ENCODE peak calls at places on chromosomes 5 and 9, in eight cellular contexts. L is left lung, I is cardiac muscle cell, K is adrenal gland, G is A549, Y is PC-3, D is heart left ventricle, B is suprapubic skin. C is an unnamed sample. For H3K4me1 and H3K9me3, the result is how much of the 10 kb centered on the place peaks cover.

GRCh38 chr9:114166103-114166470 is 10.8 kb downstream of the COL27A1 start:
- DNase-seq in I (no peak), Y (no peak), G (no peak), K (no peak), L (no peak), B (no peak), D (no peak), C (no peak)

GRCh38 chr5:111135406-111135805 is 43.3 kb downstream of the WDR36 start:
- DNase-seq in B (no peak), Y (no peak), K (no peak), L (no peak), D (no peak), I (no peak), G (no peak), C (no peak)

GRCh38 chr5:8958602-8959001 is 587.3 kb downstream of the SEMA5A start:
- DNase-seq in I (no peak), K (no peak), D (no peak), Y (no peak), L (no peak), B (no peak), G (no peak), C (no peak)

GRCh38 chr9:93954436-93955355 is at the start of gene BARX1:
- DNase-seq in D (no peak), B (no peak), G (no peak), Y (no peak), L (no peak), K (no peak), I (no peak), C (no peak)

GRCh38 chr5:98933446-98934072 is 4.8 kb upstream of the CHD1 start:
- DNase-seq in L (no peak), B (no peak), D (no peak), Y (no peak), G (no peak), I (no peak), K (no peak), C (no peak)

GRCh38 chr5:63923914-63924313 is 38.3 kb downstream of the HTR1A start:
- DNase-seq in Y (peak), D (no peak), I (no peak), L (no peak), K (no peak), G (peak), B (no peak), C (no peak)

GRCh38 chr9:97367729-97368128 is 44.2 kb upstream of the TDRD7 start:
- DNase-seq in D (no peak), Y (no peak), G (no peak), I (no peak), K (no peak), L (no peak), B (no peak), C (no peak)

GRCh38 chr9:75788006-75788634 is 102.4 kb upstream of the PCSK5 start:
- DNase-seq in I (no peak), G (no peak), D (peak), L (no peak), Y (no peak), B (no peak), K (peak), C (no peak)

GRCh38 chr5:11227064-11227463 is 466.0 kb upstream of the DAP start:
- DNase-seq in L (no peak), G (no peak), B (no peak), I (no peak), Y (no peak), D (no peak), K (no peak), C (no peak)

GRCh38 chr5:112691341-112691685 is 46.4 kb upstream of the APC start:
- DNase-seq in G (no peak), K (no peak), L (no peak), I (no peak), B (no peak), Y (no peak), D (no peak), C (no peak)

GRCh38 chr9:38423939-38424843 is at the start of gene IGFBPL1:
- DNase-seq in G (peak), D (no peak), L (no peak), Y (no peak), K (no peak), B (peak), I (peak), C (no peak)

GRCh38 chr5:139687656-139688055 is 39.5 kb downstream of the CXXC5 start:
- DNase-seq in K (peak), D (peak), L (no peak), G (no peak), Y (no peak), I (no peak), B (no peak), C (no peak)

GRCh38 chr5:67748165-67748690 is 467.3 kb upstream of the PIK3R1 start:
- DNase-seq in Y (no peak), B (no peak), I (no peak), K (no peak), G (no peak), L (no peak), D (no peak), C (no peak)

GRCh38 chr5:100464418-100464817 is 70.8 kb upstream of the FAM174A start:
- DNase-seq in Y (peak), B (no peak), K (no peak), I (no peak), L (no peak), D (no peak), G (peak), C (no peak)

GRCh38 chr5:133340002-133340755 is 272.2 kb downstream of the FSTL4 start:
- DNase-seq in L (no peak), D (no peak), Y (peak), I (no peak), G (no peak), B (no peak), K (no peak), C (peak)

GRCh38 chr9:28260331-28260730 is 687.0 kb upstream of the C9orf72 start:
- DNase-seq in G (no peak), K (no peak), L (no peak), Y (peak), I (no peak), D (no peak), B (no peak), C (no peak)

GRCh38 chr5:101390317-101390908 is 487.3 kb upstream of the ST8SIA4 start:
- DNase-seq in Y (peak), L (no peak), B (no peak), K (no peak), I (peak), D (no peak), G (peak), C (no peak)

GRCh38 chr5:40834849-40835787 is at the start of gene RPL37:
- DNase-seq in B (peak), G (peak), D (peak), L (peak), Y (peak), I (peak), K (peak), C (peak)
- H3K4me1 ChIP-seq in B (under half), G (under half), D (under half), L (under half), Y (under half), I (under half), K (under half), C (under half)

GRCh38 chr5:131281133-131281867 is 17.4 kb downstream of the CDC42SE2 start:
- DNase-seq in B (no peak), G (no peak), I (no peak), Y (peak), D (no peak), L (no peak), K (no peak), C (no peak)

GRCh38 chr5:131277415-131277814 is 13.6 kb downstream of the CDC42SE2 start:
- DNase-seq in G (no peak), D (no peak), B (no peak), L (no peak), I (no peak), Y (no peak), K (no peak), C (no peak)

GRCh38 chr5:131277875-131278795 is 14.3 kb downstream of the CDC42SE2 start:
- DNase-seq in I (no peak), Y (no peak), L (no peak), B (no peak), G (no peak), D (no peak), K (no peak), C (no peak)

GRCh38 chr5:131280417-131280816 is 16.6 kb downstream of the CDC42SE2 start:
- DNase-seq in L (no peak), B (no peak), Y (no peak), G (no peak), K (no peak), D (no peak), I (no peak), C (no peak)

GRCh38 chr5:131279209-131279608 is 15.4 kb downstream of the CDC42SE2 start:
- DNase-seq in B (no peak), D (no peak), K (no peak), I (no peak), L (no peak), G (no peak), Y (no peak), C (no peak)
- H3K9me3 ChIP-seq in B (under half), D (under half), K (under half), I (under half), L (under half), G (under half), Y (under half), C (under half)

GRCh38 chr9:23123048-23123632 is 676.5 kb downstream of the DMRTA1 start:
- DNase-seq in G (peak), K (no peak), B (no peak), Y (peak), L (no peak), I (peak), D (no peak), C (no peak)
- TF ChIP-seq CTCF in G (peak), K (peak), B (peak), Y (peak), L (peak), I (peak), D (peak), C (peak)

DNA sequence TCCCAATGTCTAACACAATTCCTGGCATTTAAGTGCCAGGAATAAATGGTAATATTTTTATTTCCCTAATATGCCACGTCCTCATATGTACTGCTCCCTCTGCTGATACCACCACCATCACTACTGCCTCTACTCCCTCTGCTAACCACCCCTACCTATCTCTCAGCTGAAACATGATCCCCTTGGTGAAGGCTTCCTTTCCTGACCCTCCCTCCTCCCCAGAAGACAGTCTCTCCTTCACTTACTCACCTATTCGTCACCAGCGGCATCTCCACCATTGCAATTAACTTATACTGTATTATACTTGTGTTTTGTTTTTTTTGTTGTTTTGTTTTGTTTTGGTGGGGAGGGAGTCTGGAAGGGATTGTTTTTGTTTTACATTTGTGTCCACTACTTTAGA is 4.8 kb downstream of the DENND1A start:
- DNase-seq in Y (peak), L (no peak), B (no peak), D (no peak), K (no peak), I (no peak), G (no peak), C (no peak)
- H3K4me1 ChIP-seq in Y (half or more), L (under half), B (under half), D (half or more), K (under half), I (under half), G (half or more), C (under half)

DNA sequence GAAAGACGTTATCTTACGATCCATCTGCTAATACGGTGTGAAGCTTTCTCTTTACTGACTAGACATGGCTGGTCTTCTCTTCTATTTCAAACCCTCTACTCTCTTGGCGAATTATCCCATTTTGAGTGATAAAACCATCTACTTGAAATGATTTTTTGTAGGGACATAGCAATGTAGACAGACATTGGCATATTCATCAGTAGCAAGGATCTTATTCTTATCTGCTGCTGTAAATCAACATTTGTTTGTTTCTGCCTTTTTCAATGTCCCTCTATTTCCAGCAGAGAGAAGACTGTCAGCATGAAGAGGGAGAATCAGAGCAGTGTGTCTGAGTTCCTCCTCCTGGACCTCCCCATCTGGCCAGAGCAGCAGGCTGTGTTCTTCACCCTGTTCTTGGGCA is at the start of gene OR1J4:
- DNase-seq in B (no peak), G (no peak), K (no peak), I (no peak), Y (no peak), D (no peak), L (no peak), C (no peak)
- H3K9me3 ChIP-seq in B (under half), G (under half), K (under half), I (under half), Y (under half), D (under half), L (under half), C (under half)

DNA sequence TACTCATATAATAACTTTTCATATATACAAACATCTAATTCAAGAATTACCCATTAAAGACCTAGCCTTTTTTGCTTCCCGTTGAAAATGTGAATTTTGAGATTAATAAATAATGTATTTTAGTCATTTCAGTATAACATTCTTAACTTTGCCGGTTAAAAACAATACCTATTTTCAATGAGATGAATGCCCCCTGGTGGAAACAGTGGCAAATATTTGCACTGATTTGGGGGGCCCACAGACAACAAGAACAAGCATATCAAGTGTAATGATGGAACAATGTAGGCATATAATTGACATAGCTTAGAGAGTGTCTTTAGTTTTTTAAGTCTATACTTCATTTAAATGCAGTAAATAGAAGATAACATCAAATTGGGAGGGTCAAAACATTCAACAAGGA is 111.9 kb downstream of the NTRK2 start:
- DNase-seq in D (no peak), G (peak), Y (peak), B (no peak), K (no peak), I (peak), L (no peak), C (no peak)
- TF ChIP-seq CTCF in D (no peak), G (peak), Y (peak), B (no peak), K (peak), I (peak), L (no peak), C (peak)

GRCh38 chr5:16726538-16726946 is 109.7 kb upstream of the RETREG1 start:
- DNase-seq in D (no peak), G (no peak), I (no peak), Y (peak), B (no peak), L (no peak), K (no peak), C (no peak)
- H3K4me1 ChIP-seq in D (under half), G (under half), I (under half), Y (under half), B (under half), L (under half), K (under half), C (under half)

DNA sequence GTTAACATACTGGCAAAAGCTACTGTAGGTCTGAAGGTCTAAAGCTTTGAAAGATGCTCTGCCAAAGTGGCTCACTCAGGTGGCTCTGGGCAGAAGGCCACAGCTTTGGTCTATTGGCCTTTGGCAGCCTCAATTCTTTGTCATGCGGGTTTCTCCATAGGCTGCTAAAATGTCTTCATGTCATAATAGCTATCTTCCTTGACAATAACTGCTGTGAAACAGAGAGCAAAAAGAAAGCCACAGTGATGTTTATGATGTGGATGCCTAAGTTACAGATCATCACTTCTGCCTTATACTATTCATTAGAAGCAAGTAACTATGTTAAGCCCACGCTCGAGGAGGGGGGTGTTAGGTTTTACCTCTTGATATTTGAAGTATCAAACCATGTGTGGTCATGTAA is 906.1 kb upstream of the CDH9 start:
- DNase-seq in D (no peak), B (no peak), L (no peak), G (no peak), I (no peak), K (no peak), Y (peak), C (no peak)
- H3K9me3 ChIP-seq in D (under half), B (under half), L (under half), G (under half), I (under half), K (under half), Y (under half), C (under half)

GRCh38 chr9:106717686-106718085 is 145.3 kb upstream of the ZNF462 start:
- DNase-seq in G (peak), K (peak), L (no peak), B (no peak), I (peak), Y (peak), D (no peak), C (no peak)
- TF ChIP-seq CTCF in G (no peak), K (peak), L (no peak), B (no peak), I (peak), Y (peak), D (no peak), C (peak)

DNA sequence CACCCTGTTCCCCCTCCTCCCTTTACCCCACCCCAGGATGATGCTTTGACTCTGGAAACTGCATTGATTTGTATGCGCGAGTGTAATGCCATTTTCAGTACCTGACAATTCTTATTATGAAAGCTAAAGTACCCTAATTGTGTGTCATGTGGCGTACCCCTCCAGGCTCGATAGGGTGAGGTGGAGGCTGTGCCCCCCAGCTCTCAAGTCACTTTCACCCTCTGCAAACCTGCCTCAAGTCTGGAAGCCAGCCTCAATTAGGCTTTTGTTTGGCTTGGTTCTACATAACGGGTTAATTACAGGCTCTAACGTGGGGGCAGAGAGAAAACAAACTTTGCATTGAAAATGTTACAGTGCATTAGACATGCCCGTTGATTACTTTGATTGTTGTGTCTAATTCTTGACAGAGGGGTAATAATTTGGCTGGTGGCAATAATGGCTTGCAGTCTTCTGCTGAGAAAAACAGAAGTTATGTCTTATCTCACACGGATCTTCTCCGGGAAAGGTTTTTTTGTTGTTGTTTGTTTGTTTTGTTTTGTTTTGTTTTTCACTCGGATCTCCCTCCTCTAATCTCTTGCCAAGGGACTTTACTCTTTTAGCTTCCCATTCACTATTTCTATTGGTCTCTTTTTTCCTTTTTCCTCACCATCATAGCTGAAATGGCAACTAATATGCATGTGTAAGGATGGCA is 12.6 kb downstream of the ISL1 start:
- DNase-seq in D (no peak), G (no peak), L (no peak), I (no peak), Y (no peak), B (no peak), K (no peak), C (no peak)
- H3K4me1 ChIP-seq in D (under half), G (under half), L (under half), I (under half), Y (under half), B (under half), K (under half), C (under half)

C was measured in RWPE2.